ENCODE peak calls at places on chromosomes 16 and 17, in seven cellular contexts. One of them, this sample, is unnamed.

GRCh38 chr16:84175351-84176081 is 11.3 kb downstream of the TAF1C start:
- DNase-seq in aorta: no peak
- DNase-seq in fibroblast of lung: peak; percentile 43
- DNase-seq in cardiac muscle cell: no peak
- DNase-seq in prostate gland: peak; percentile 51
- DNase-seq in thoracic aorta: no peak
- DNase-seq in naive thymus-derived CD4-positive, alpha-beta T cell: peak; percentile 62
- DNase-seq in this sample: peak; percentile 71

GRCh38 chr17:60743812-60744211 is 66.2 kb downstream of the BCAS3 start:
- DNase-seq in aorta: no peak
- DNase-seq in fibroblast of lung: peak; percentile 86
- DNase-seq in cardiac muscle cell: peak; percentile 70
- DNase-seq in prostate gland: peak; percentile 47
- DNase-seq in thoracic aorta: no peak
- DNase-seq in naive thymus-derived CD4-positive, alpha-beta T cell: no peak
- DNase-seq in this sample: peak; percentile 15

GRCh38 chr16:57848181-57848580 is 45.9 kb upstream of the KIFC3 start:
- DNase-seq in aorta: no peak
- DNase-seq in fibroblast of lung: no peak
- DNase-seq in cardiac muscle cell: no peak
- DNase-seq in prostate gland: no peak
- DNase-seq in thoracic aorta: no peak
- DNase-seq in naive thymus-derived CD4-positive, alpha-beta T cell: no peak
- DNase-seq in this sample: no peak

GRCh38 chr16:73048292-73049050 is 543 bp upstream of the ZFHX3 start:
- DNase-seq in aorta: peak; percentile 74
- DNase-seq in fibroblast of lung: no peak
- DNase-seq in cardiac muscle cell: peak; percentile 24
- DNase-seq in prostate gland: peak; percentile 80
- DNase-seq in thoracic aorta: no peak
- DNase-seq in naive thymus-derived CD4-positive, alpha-beta T cell: no peak
- DNase-seq in this sample: no peak

GRCh38 chr17:807146-808002 is 25.2 kb downstream of the MRM3 start:
- DNase-seq in aorta: no peak
- DNase-seq in fibroblast of lung: no peak
- DNase-seq in cardiac muscle cell: no peak
- DNase-seq in prostate gland: no peak
- DNase-seq in thoracic aorta: no peak
- DNase-seq in naive thymus-derived CD4-positive, alpha-beta T cell: no peak
- DNase-seq in this sample: no peak

GRCh38 chr17:33021731-33022408 is 30.2 kb downstream of the SPACA3 start:
- DNase-seq in aorta: no peak
- DNase-seq in fibroblast of lung: no peak
- DNase-seq in cardiac muscle cell: peak; percentile 21
- DNase-seq in prostate gland: no peak
- DNase-seq in thoracic aorta: no peak
- DNase-seq in naive thymus-derived CD4-positive, alpha-beta T cell: no peak
- DNase-seq in this sample: peak; percentile 74

GRCh38 chr16:19130385-19130784 is 16.6 kb downstream of the ITPRIPL2 start:
- DNase-seq in aorta: no peak
- DNase-seq in fibroblast of lung: no peak
- DNase-seq in cardiac muscle cell: no peak
- DNase-seq in prostate gland: no peak
- DNase-seq in thoracic aorta: no peak
- DNase-seq in naive thymus-derived CD4-positive, alpha-beta T cell: no peak
- DNase-seq in this sample: no peak

GRCh38 chr17:44565866-44566443 is 8.7 kb downstream of the FZD2 start:
- DNase-seq in aorta: no peak
- DNase-seq in fibroblast of lung: no peak
- DNase-seq in cardiac muscle cell: no peak
- DNase-seq in prostate gland: no peak
- DNase-seq in thoracic aorta: no peak
- DNase-seq in naive thymus-derived CD4-positive, alpha-beta T cell: no peak
- DNase-seq in this sample: peak; percentile 33

GRCh38 chr16:634051-634670 is 1.9 kb downstream of the METTL26 start:
- DNase-seq in aorta: no peak
- DNase-seq in fibroblast of lung: no peak
- DNase-seq in cardiac muscle cell: no peak
- DNase-seq in prostate gland: no peak
- DNase-seq in thoracic aorta: no peak
- DNase-seq in naive thymus-derived CD4-positive, alpha-beta T cell: no peak
- DNase-seq in this sample: no peak

GRCh38 chr17:50640701-50641338 is 6.1 kb downstream of the ABCC3 start:
- DNase-seq in aorta: peak; percentile 78
- DNase-seq in fibroblast of lung: no peak
- DNase-seq in cardiac muscle cell: peak; percentile 46
- DNase-seq in prostate gland: no peak
- DNase-seq in thoracic aorta: no peak
- DNase-seq in naive thymus-derived CD4-positive, alpha-beta T cell: no peak
- DNase-seq in this sample: peak; percentile 61

GRCh38 chr17:43399839-43400328 is 1.1 kb downstream of the ARL4D start:
- DNase-seq in aorta: peak; percentile 58
- DNase-seq in fibroblast of lung: no peak
- DNase-seq in cardiac muscle cell: no peak
- DNase-seq in prostate gland: no peak
- DNase-seq in thoracic aorta: no peak
- DNase-seq in naive thymus-derived CD4-positive, alpha-beta T cell: no peak
- DNase-seq in this sample: no peak

GRCh38 chr16:75458439-75458838 is 6.0 kb downstream of the TMEM170A start:
- DNase-seq in aorta: no peak
- DNase-seq in fibroblast of lung: no peak
- DNase-seq in cardiac muscle cell: no peak
- DNase-seq in prostate gland: no peak
- DNase-seq in thoracic aorta: no peak
- DNase-seq in naive thymus-derived CD4-positive, alpha-beta T cell: no peak
- DNase-seq in this sample: no peak

GRCh38 chr17:2749058-2749783 is at the start of gene CCDC92B:
- DNase-seq in aorta: no peak
- DNase-seq in fibroblast of lung: no peak
- DNase-seq in cardiac muscle cell: no peak
- DNase-seq in prostate gland: no peak
- DNase-seq in thoracic aorta: no peak
- DNase-seq in naive thymus-derived CD4-positive, alpha-beta T cell: no peak
- DNase-seq in this sample: no peak

GRCh38 chr16:67158637-67159600 is 790 bp downstream of the TRADD start:
- DNase-seq in aorta: peak; percentile 80
- DNase-seq in fibroblast of lung: peak; percentile 30
- DNase-seq in cardiac muscle cell: peak; percentile 34
- DNase-seq in prostate gland: no peak
- DNase-seq in thoracic aorta: no peak
- DNase-seq in naive thymus-derived CD4-positive, alpha-beta T cell: peak; percentile 78
- DNase-seq in this sample: peak; percentile 50

GRCh38 chr17:32495347-32496253 is 8.8 kb downstream of the CDK5R1 start:
- DNase-seq in aorta: peak; percentile 80
- DNase-seq in fibroblast of lung: peak; percentile 64
- DNase-seq in cardiac muscle cell: peak; percentile 37
- DNase-seq in prostate gland: no peak
- DNase-seq in thoracic aorta: no peak
- DNase-seq in naive thymus-derived CD4-positive, alpha-beta T cell: no peak
- DNase-seq in this sample: peak; percentile 54

GRCh38 chr16:78570409-78571141 is 471.1 kb downstream of the WWOX start:
- DNase-seq in aorta: no peak
- DNase-seq in fibroblast of lung: no peak
- DNase-seq in cardiac muscle cell: no peak
- DNase-seq in prostate gland: no peak
- DNase-seq in thoracic aorta: no peak
- DNase-seq in naive thymus-derived CD4-positive, alpha-beta T cell: no peak
- DNase-seq in this sample: peak; percentile 60

GRCh38 chr17:35243459-35244204 is 760 bp downstream of the SLFN5 start:
- DNase-seq in aorta: peak; percentile 79
- DNase-seq in fibroblast of lung: peak; percentile 71
- DNase-seq in cardiac muscle cell: peak; percentile 63
- DNase-seq in prostate gland: peak; percentile 46
- DNase-seq in thoracic aorta: peak; percentile 13
- DNase-seq in naive thymus-derived CD4-positive, alpha-beta T cell: peak; percentile 51
- DNase-seq in this sample: peak; percentile 59

GRCh38 chr17:79798296-79799173 is 1.7 kb upstream of the CBX8 start:
- DNase-seq in aorta: no peak
- DNase-seq in fibroblast of lung: no peak
- DNase-seq in cardiac muscle cell: no peak
- DNase-seq in prostate gland: no peak
- DNase-seq in thoracic aorta: no peak
- DNase-seq in naive thymus-derived CD4-positive, alpha-beta T cell: no peak
- DNase-seq in this sample: peak; percentile 40

GRCh38 chr16:84518804-84519341 is 14.4 kb upstream of the MEAK7 start:
- DNase-seq in aorta: peak; percentile 54
- DNase-seq in fibroblast of lung: no peak
- DNase-seq in cardiac muscle cell: no peak
- DNase-seq in prostate gland: no peak
- DNase-seq in thoracic aorta: no peak
- DNase-seq in naive thymus-derived CD4-positive, alpha-beta T cell: peak; percentile 65
- DNase-seq in this sample: no peak

GRCh38 chr17:60510031-60510430 is 16.0 kb downstream of the APPBP2 start:
- DNase-seq in aorta: no peak
- DNase-seq in fibroblast of lung: no peak
- DNase-seq in cardiac muscle cell: no peak
- DNase-seq in prostate gland: no peak
- DNase-seq in thoracic aorta: no peak
- DNase-seq in naive thymus-derived CD4-positive, alpha-beta T cell: no peak
- DNase-seq in this sample: no peak

GRCh38 chr17:62792122-62792800 is 15.9 kb downstream of the MARCHF10 start:
- DNase-seq in aorta: no peak
- DNase-seq in fibroblast of lung: peak; percentile 98
- DNase-seq in cardiac muscle cell: peak; percentile 62
- DNase-seq in prostate gland: no peak
- DNase-seq in thoracic aorta: no peak
- DNase-seq in naive thymus-derived CD4-positive, alpha-beta T cell: no peak
- DNase-seq in this sample: no peak

GRCh38 chr16:55264949-55265348 is 59.1 kb upstream of the IRX6 start:
- DNase-seq in aorta: no peak
- DNase-seq in fibroblast of lung: no peak
- DNase-seq in cardiac muscle cell: no peak
- DNase-seq in prostate gland: peak; percentile 7
- DNase-seq in thoracic aorta: no peak
- DNase-seq in naive thymus-derived CD4-positive, alpha-beta T cell: no peak
- DNase-seq in this sample: peak; percentile 51

GRCh38 chr16:31502981-31503380 is 5.2 kb downstream of the RUSF1 start:
- DNase-seq in aorta: no peak
- DNase-seq in fibroblast of lung: peak; percentile 75
- DNase-seq in cardiac muscle cell: peak; percentile 49
- DNase-seq in prostate gland: no peak
- DNase-seq in thoracic aorta: no peak
- DNase-seq in naive thymus-derived CD4-positive, alpha-beta T cell: no peak
- DNase-seq in this sample: no peak

GRCh38 chr16:70582280-70582978 is 58.8 kb downstream of the SF3B3 start:
- DNase-seq in aorta: peak; percentile 47
- DNase-seq in fibroblast of lung: no peak
- DNase-seq in cardiac muscle cell: no peak
- DNase-seq in prostate gland: no peak
- DNase-seq in thoracic aorta: no peak
- DNase-seq in naive thymus-derived CD4-positive, alpha-beta T cell: no peak
- DNase-seq in this sample: no peak
- H3K4me3 ChIP-seq in aorta: no peak overlapping the region
- H3K4me3 ChIP-seq in fibroblast of lung: no peak overlapping the region
- H3K4me3 ChIP-seq in cardiac muscle cell: no peak overlapping the region
- H3K4me3 ChIP-seq in prostate gland: no peak overlapping the region
- H3K4me3 ChIP-seq in thoracic aorta: no peak overlapping the region
- H3K4me3 ChIP-seq in naive thymus-derived CD4-positive, alpha-beta T cell: no peak overlapping the region
- H3K4me3 ChIP-seq in this sample: no peak overlapping the region

DNA sequence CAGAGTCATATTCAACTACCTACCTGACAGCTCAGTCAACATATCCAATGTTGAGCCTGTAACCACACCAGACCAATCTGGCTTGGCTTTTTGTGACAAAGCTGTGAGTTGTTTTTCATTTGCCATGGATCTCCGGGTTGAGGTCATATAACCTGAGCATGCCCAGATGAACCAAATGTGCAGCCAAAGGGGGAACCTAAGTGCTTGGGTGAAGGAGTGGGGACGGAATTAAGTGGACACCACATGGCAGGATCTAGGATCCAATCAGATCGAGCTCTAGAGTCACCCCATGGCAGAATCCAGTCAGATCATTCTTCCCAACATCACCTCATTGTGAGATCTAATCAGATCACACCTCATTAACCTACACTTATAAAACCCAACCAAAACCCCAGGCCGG is 258.6 kb downstream of the PHKB start:
- DNase-seq in aorta: no peak
- DNase-seq in fibroblast of lung: no peak
- DNase-seq in cardiac muscle cell: no peak
- DNase-seq in prostate gland: no peak
- DNase-seq in thoracic aorta: no peak
- DNase-seq in naive thymus-derived CD4-positive, alpha-beta T cell: no peak
- DNase-seq in this sample: no peak
- H3K27ac ChIP-seq in aorta: no peak overlapping the region
- H3K27ac ChIP-seq in fibroblast of lung: no peak overlapping the region
- H3K27ac ChIP-seq in cardiac muscle cell: no peak overlapping the region
- H3K27ac ChIP-seq in prostate gland: no peak overlapping the region
- H3K27ac ChIP-seq in thoracic aorta: no peak overlapping the region
- H3K27ac ChIP-seq in naive thymus-derived CD4-positive, alpha-beta T cell: no peak overlapping the region
- H3K27ac ChIP-seq in this sample: no peak overlapping the region

DNA sequence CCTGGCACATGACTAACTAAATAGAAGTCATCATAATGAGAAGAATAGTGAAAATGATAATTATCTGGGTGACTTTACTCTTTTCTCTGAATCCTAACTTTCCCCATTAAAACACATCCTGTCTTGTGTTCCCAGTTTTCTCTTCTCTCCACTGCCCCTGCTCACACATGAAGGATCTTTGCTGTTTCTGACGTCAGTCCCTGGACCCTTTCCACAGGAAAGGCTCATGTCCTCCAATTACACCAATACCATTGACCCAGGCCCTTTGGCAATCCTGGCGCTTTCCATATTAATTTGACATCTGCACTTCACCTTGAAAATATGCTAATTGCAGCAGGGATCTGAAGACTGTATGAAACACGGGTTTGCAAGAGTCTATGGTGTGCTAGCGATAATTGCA is 170.1 kb upstream of the GOT2 start:
- DNase-seq in aorta: no peak
- DNase-seq in fibroblast of lung: no peak
- DNase-seq in cardiac muscle cell: no peak
- DNase-seq in prostate gland: no peak
- DNase-seq in thoracic aorta: no peak
- DNase-seq in naive thymus-derived CD4-positive, alpha-beta T cell: no peak
- DNase-seq in this sample: no peak
- H3K4me1 ChIP-seq in aorta: no peaks in the 10 kb centered on the region
- H3K4me1 ChIP-seq in fibroblast of lung: no peaks in the 10 kb centered on the region
- H3K4me1 ChIP-seq in cardiac muscle cell: no peaks in the 10 kb centered on the region
- H3K4me1 ChIP-seq in prostate gland: no peaks in the 10 kb centered on the region
- H3K4me1 ChIP-seq in thoracic aorta: no peaks in the 10 kb centered on the region
- H3K4me1 ChIP-seq in naive thymus-derived CD4-positive, alpha-beta T cell: no peaks in the 10 kb centered on the region
- H3K4me1 ChIP-seq in this sample: no peaks in the 10 kb centered on the region

DNA sequence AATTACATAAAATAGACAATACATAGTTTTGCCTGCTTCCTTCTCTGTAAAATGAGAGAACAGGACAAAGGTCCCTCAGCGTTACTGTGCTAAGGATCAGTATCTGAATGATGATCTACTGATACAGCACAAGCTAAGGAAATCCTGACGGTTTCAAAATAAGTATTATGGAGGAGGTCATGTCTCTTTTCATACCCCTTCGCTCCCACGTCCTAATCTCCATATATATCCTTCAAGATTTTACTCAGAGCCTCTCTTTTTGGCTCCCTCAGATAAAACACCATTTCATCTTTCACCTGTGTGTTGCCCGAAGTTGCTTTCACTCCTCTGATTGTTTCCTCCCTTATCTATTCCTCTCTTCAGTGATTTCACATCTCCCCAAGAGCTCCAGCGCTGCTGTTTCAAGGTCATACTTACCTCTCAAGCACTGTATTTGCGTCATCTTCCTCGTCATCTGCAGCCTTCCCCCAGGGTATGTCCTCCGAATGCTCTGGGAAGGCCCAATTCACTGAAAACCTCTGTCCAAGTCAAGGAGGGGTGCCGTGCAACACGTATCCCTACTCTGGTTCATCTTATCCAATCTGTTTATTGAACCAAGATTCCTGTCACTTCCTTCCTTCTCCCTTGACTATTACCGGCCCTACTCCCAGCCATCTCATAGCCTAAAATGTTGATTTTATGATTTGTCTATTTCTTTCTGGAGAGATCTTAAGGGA is 1.2 kb upstream of the BLTP2 start:
- DNase-seq in aorta: no peak
- DNase-seq in fibroblast of lung: no peak
- DNase-seq in cardiac muscle cell: no peak
- DNase-seq in prostate gland: no peak
- DNase-seq in thoracic aorta: no peak
- DNase-seq in naive thymus-derived CD4-positive, alpha-beta T cell: no peak
- DNase-seq in this sample: no peak
- H3K4me3 ChIP-seq in aorta: no peak overlapping the region
- H3K4me3 ChIP-seq in fibroblast of lung: no peak overlapping the region
- H3K4me3 ChIP-seq in cardiac muscle cell: peak overlapping the region; percentile 91
- H3K4me3 ChIP-seq in prostate gland: no peak overlapping the region
- H3K4me3 ChIP-seq in thoracic aorta: peak overlapping the region; percentile 96
- H3K4me3 ChIP-seq in naive thymus-derived CD4-positive, alpha-beta T cell: peak overlapping the region; percentile 87
- H3K4me3 ChIP-seq in this sample: no peak overlapping the region

This sample was measured in SJCRH30.